ENCODE peak calls at places on chromosome 17, in five cellular contexts. E, U, V, K and A are unnamed samples.

GRCh38 chr17:17225901-17226300 is 11.1 kb downstream of the FLCN start:
- DNase-seq in K (no peak), U (no peak), V (no peak), E (no peak), A (no peak)

GRCh38 chr17:67746704-67747571 is 29.2 kb downstream of the NOL11 start:
- DNase-seq in V (no peak), U (no peak), E (no peak), K (no peak), A (no peak)

GRCh38 chr17:72510454-72511016 is 389.7 kb downstream of the SOX9 start:
- DNase-seq in V (no peak), E (no peak), U (peak), K (peak), A (peak)

GRCh38 chr17:52212851-52213250 is 54.3 kb upstream of the CA10 start:
- DNase-seq in U (no peak), E (no peak), K (no peak), V (no peak), A (no peak)

GRCh38 chr17:48002920-48003685 is 32.2 kb downstream of the CDK5RAP3 start:
- DNase-seq in V (no peak), K (no peak), E (no peak), U (no peak), A (no peak)

GRCh38 chr17:78179372-78179771 is 7.5 kb downstream of the TK1 start:
- DNase-seq in E (no peak), V (peak), K (peak), U (no peak), A (no peak)

GRCh38 chr17:45371414-45372324 is 54.8 kb upstream of the MAP3K14 start:
- DNase-seq in U (peak), K (peak), V (peak), E (peak), A (peak)

GRCh38 chr17:14303343-14304221 is 2.7 kb downstream of the HS3ST3B1 start:
- DNase-seq in U (no peak), V (peak), E (no peak), K (no peak), A (no peak)

GRCh38 chr17:28370035-28370743 is at the start of gene VTN:
- DNase-seq in K (peak), E (no peak), U (no peak), V (peak), A (no peak)

GRCh38 chr17:29242051-29242450 is 4.6 kb upstream of the CRYBA1 start:
- DNase-seq in U (no peak), V (no peak), E (no peak), K (no peak), A (no peak)

GRCh38 chr17:64950871-64951270 is 31.6 kb upstream of the LRRC37A3 start:
- DNase-seq in U (no peak), E (peak), V (peak), K (peak), A (no peak)

GRCh38 chr17:19311421-19312215 is 50.9 kb downstream of the B9D1 start:
- DNase-seq in V (peak), U (no peak), E (peak), K (peak), A (no peak)

GRCh38 chr17:36885161-36885735 is 52.0 kb upstream of the LHX1 start:
- DNase-seq in E (no peak), K (no peak), U (no peak), V (no peak), A (no peak)

GRCh38 chr17:69430488-69430887 is 16.0 kb downstream of the MAP2K6 start:
- DNase-seq in E (no peak), K (no peak), U (no peak), V (no peak), A (no peak)

GRCh38 chr17:79034931-79035485 is 11.0 kb downstream of the C1QTNF1 start:
- DNase-seq in V (no peak), E (no peak), K (no peak), U (no peak), A (no peak)

GRCh38 chr17:29176500-29177351 is 3.5 kb downstream of the MYO18A start:
- DNase-seq in E (no peak), K (peak), V (peak), U (peak), A (no peak)

GRCh38 chr17:75517277-75517865 is 1.0 kb downstream of the TSEN54 start:
- DNase-seq in U (peak), K (no peak), V (peak), E (no peak), A (no peak)

GRCh38 chr17:1040216-1040600 is 43.3 kb downstream of the TIMM22 start:
- DNase-seq in K (no peak), U (no peak), E (no peak), V (no peak), A (no peak)